ENCODE peak calls at places on chromosomes 4 and X, in seven cellular contexts. D is transverse colon; P is activated CD8-positive, alpha-beta memory T cell treated with anti-CD3 and anti-CD28 coated beads, Interleukin-2, amount 10 ng/mL, durations not matched to agents 7 days and 5 days; X is HepG2; A is effector memory CD4-positive, alpha-beta T cell; F is NCI-H146; O is A549. M is an unnamed sample.

GRCh38 chr4:3297066-3297859 is 4.4 kb downstream of the RGS12 start:
- DNase-seq in D (no peak), P (peak; percentile 28), X (no peak), A (no peak), F (no peak), O (no peak), M (no peak)

GRCh38 chr4:6992728-6993655 is 50.2 kb upstream of the TADA2B start:
- DNase-seq in D (no peak), P (no peak), X (no peak), A (no peak), F (peak; percentile 30), O (no peak), M (no peak)

GRCh38 chrX:94662665-94663064 is 988.7 kb downstream of the FAM133A start:
- DNase-seq in D (no peak), P (no peak), X (no peak), A (no peak), F (peak; percentile 1), O (no peak), M (no peak)

GRCh38 chr4:54063737-54064316 is 578 bp downstream of the CHIC2 start:
- DNase-seq in D (peak; percentile 41), P (peak; percentile 58), X (peak; percentile 24), A (peak; percentile 27), F (peak; percentile 55), O (peak; percentile 4), M (peak; percentile 7)

GRCh38 chrX:38799995-38800394 is 1.3 kb upstream of the MID1IP1 start:
- DNase-seq in D (no peak), P (no peak), X (peak; percentile 12), A (no peak), F (no peak), O (no peak), M (peak; percentile 18)

GRCh38 chrX:55709735-55710134 is 7.8 kb upstream of the RRAGB start:
- DNase-seq in D (no peak), P (no peak), X (no peak), A (no peak), F (no peak), O (no peak), M (no peak)

GRCh38 chr4:6359536-6360308 is 90.1 kb downstream of the WFS1 start:
- DNase-seq in D (no peak), P (no peak), X (no peak), A (no peak), F (no peak), O (no peak), M (no peak)

GRCh38 chr4:33831667-33832066 is 2412.6 kb downstream of the ARAP2 start:
- DNase-seq in D (no peak), P (no peak), X (no peak), A (no peak), F (no peak), O (no peak), M (no peak)

GRCh38 chr4:118835896-118836762 is at the start of gene SEC24D:
- DNase-seq in D (peak; percentile 90), P (peak; percentile 89), X (peak; percentile 73), A (peak; percentile 80), F (peak; percentile 78), O (peak; percentile 81), M (peak; percentile 83)

GRCh38 chr4:151165205-151166000 is 66.0 kb downstream of the RPS3A start:
- DNase-seq in D (no peak), P (no peak), X (no peak), A (no peak), F (no peak), O (no peak), M (no peak)

GRCh38 chrX:97743014-97743413 is 859.3 kb downstream of the RPA4 start:
- DNase-seq in D (peak; percentile 11), P (no peak), X (no peak), A (no peak), F (no peak), O (no peak), M (no peak)